ENCODE peak calls at places on chromosome 3, in ten cellular contexts. P is AG08396; G is stimulated activated CD4-positive, alpha-beta T cell treated with anti-CD3 and anti-CD28 coated beads, Interleukin-4, amount 100 ng/mL, for 1 hour; E is posterior cingulate gyrus; Q is activated CD4-positive, alpha-beta T cell treated with anti-CD3 and anti-CD28 coated beads, Interleukin-2, amount 10 ng/mL, durations not matched to agents 7 days and 5 days; J is astrocyte; M is fibroblast of villous mesenchyme; V is A172; Z is RPMI8226; T is CD8-positive, alpha-beta memory T cell. U is an unnamed sample.
A peak's percentile ranks its signal among the peaks of the same experiment; 100 is the strongest.

GRCh38 chr3:15520185-15520584 is 1.3 kb downstream of the COLQ start:
- DNase-seq in Z (no peak), P (no peak), M (no peak), V (no peak), E (no peak), T (no peak), Q (no peak), J (no peak), G (no peak), U (no peak)

GRCh38 chr3:58191361-58191991 is 19.3 kb downstream of the DNASE1L3 start:
- DNase-seq in E (no peak), G (no peak), T (no peak), M (no peak), V (no peak), J (no peak), Z (no peak), P (no peak), Q (no peak), U (no peak)

GRCh38 chr3:162441716-162442115 is 945.1 kb downstream of the OTOL1 start:
- DNase-seq in Q (no peak), E (no peak), Z (no peak), V (no peak), J (no peak), G (no peak), T (no peak), M (peak; percentile 29), P (no peak), U (no peak)

GRCh38 chr3:58175429-58176184 is 35.2 kb downstream of the DNASE1L3 start:
- DNase-seq in T (no peak), Z (no peak), V (no peak), J (peak; percentile 46), M (peak; percentile 44), G (no peak), P (no peak), E (no peak), Q (no peak), U (no peak)

GRCh38 chr3:172334743-172335142 is 113.5 kb downstream of the GHSR start:
- DNase-seq in T (no peak), J (no peak), V (no peak), G (no peak), P (no peak), Z (no peak), E (no peak), M (no peak), Q (no peak), U (no peak)

GRCh38 chr3:66110840-66111239 is 72.1 kb upstream of the MAGI1 start:
- DNase-seq in Z (no peak), T (no peak), G (no peak), E (no peak), V (no peak), P (no peak), Q (no peak), M (peak; percentile 71), J (no peak), U (no peak)

GRCh38 chr3:180421711-180422110 is 180.3 kb upstream of the TTC14 start:
- DNase-seq in V (no peak), P (no peak), J (no peak), Z (no peak), T (no peak), M (peak; percentile 12), G (no peak), E (no peak), Q (no peak), U (no peak)

GRCh38 chr3:28077566-28077965 is 163.9 kb upstream of the CMC1 start:
- DNase-seq in P (peak; percentile 7), J (peak; percentile 3), V (peak; percentile 25), Q (no peak), E (no peak), T (no peak), G (no peak), Z (no peak), M (peak; percentile 1), U (no peak)

GRCh38 chr3:159123877-159124276 is 322.0 kb downstream of the MFSD1 start:
- DNase-seq in Q (no peak), P (no peak), G (no peak), Z (no peak), M (no peak), V (no peak), T (no peak), J (no peak), E (no peak), U (no peak)

GRCh38 chr3:24023249-24023648 is 78.2 kb downstream of the NR1D2 start:
- DNase-seq in M (no peak), Z (no peak), V (no peak), J (no peak), G (no peak), T (no peak), E (no peak), Q (no peak), P (no peak), U (no peak)